ENCODE peak calls at places on chromosomes 6 and 20, in nine cellular contexts. One of them, this sample, is unnamed.

GRCh38 chr6:49121970-49122369 is 341.1 kb downstream of the MMUT start:
- DNase-seq in left ventricle myocardium inferior: no peak
- DNase-seq in kidney: no peak
- DNase-seq in AG04450: no peak
- DNase-seq in body of pancreas: no peak
- DNase-seq in A549: no peak
- DNase-seq in psoas muscle: no peak
- DNase-seq in stomach: no peak
- DNase-seq in WERI-Rb-1: no peak
- DNase-seq in this sample: no peak

GRCh38 chr6:30357678-30358339 is 12.9 kb downstream of the RPP21 start:
- DNase-seq in left ventricle myocardium inferior: no peak
- DNase-seq in kidney: no peak
- DNase-seq in AG04450: peak
- DNase-seq in body of pancreas: peak
- DNase-seq in A549: peak
- DNase-seq in psoas muscle: no peak
- DNase-seq in stomach: peak
- DNase-seq in WERI-Rb-1: peak
- DNase-seq in this sample: no peak

GRCh38 chr6:37547564-37548061 is 47.9 kb upstream of the CCDC167 start:
- DNase-seq in left ventricle myocardium inferior: no peak
- DNase-seq in kidney: no peak
- DNase-seq in AG04450: no peak
- DNase-seq in body of pancreas: no peak
- DNase-seq in A549: no peak
- DNase-seq in psoas muscle: no peak
- DNase-seq in stomach: no peak
- DNase-seq in WERI-Rb-1: no peak
- DNase-seq in this sample: no peak

GRCh38 chr20:17806739-17807441 is 107.1 kb downstream of the BANF2 start:
- DNase-seq in left ventricle myocardium inferior: peak
- DNase-seq in kidney: peak
- DNase-seq in AG04450: peak
- DNase-seq in body of pancreas: peak
- DNase-seq in A549: no peak
- DNase-seq in psoas muscle: peak
- DNase-seq in stomach: peak
- DNase-seq in WERI-Rb-1: no peak
- DNase-seq in this sample: no peak

GRCh38 chr6:124069230-124069815 is 265.7 kb downstream of the NKAIN2 start:
- DNase-seq in left ventricle myocardium inferior: no peak
- DNase-seq in kidney: no peak
- DNase-seq in AG04450: no peak
- DNase-seq in body of pancreas: no peak
- DNase-seq in A549: no peak
- DNase-seq in psoas muscle: no peak
- DNase-seq in stomach: no peak
- DNase-seq in WERI-Rb-1: no peak
- DNase-seq in this sample: no peak

GRCh38 chr6:30889921-30890645 is 5.8 kb downstream of the DDR1 start:
- DNase-seq in left ventricle myocardium inferior: no peak
- DNase-seq in kidney: no peak
- DNase-seq in AG04450: no peak
- DNase-seq in body of pancreas: no peak
- DNase-seq in A549: no peak
- DNase-seq in psoas muscle: no peak
- DNase-seq in stomach: no peak
- DNase-seq in WERI-Rb-1: no peak
- DNase-seq in this sample: no peak

GRCh38 chr6:169207482-169207881 is 46.2 kb downstream of the THBS2 start:
- DNase-seq in left ventricle myocardium inferior: no peak
- DNase-seq in kidney: no peak
- DNase-seq in AG04450: no peak
- DNase-seq in body of pancreas: no peak
- DNase-seq in A549: no peak
- DNase-seq in psoas muscle: no peak
- DNase-seq in stomach: no peak
- DNase-seq in WERI-Rb-1: no peak
- DNase-seq in this sample: no peak

GRCh38 chr6:87905101-87905517 is 142.5 kb upstream of the SPACA1 start:
- DNase-seq in left ventricle myocardium inferior: no peak
- DNase-seq in kidney: no peak
- DNase-seq in AG04450: no peak
- DNase-seq in body of pancreas: no peak
- DNase-seq in A549: no peak
- DNase-seq in psoas muscle: no peak
- DNase-seq in stomach: no peak
- DNase-seq in WERI-Rb-1: no peak
- DNase-seq in this sample: no peak

GRCh38 chr6:127854009-127854408 is 46.8 kb downstream of the THEMIS start:
- DNase-seq in left ventricle myocardium inferior: no peak
- DNase-seq in kidney: no peak
- DNase-seq in AG04450: no peak
- DNase-seq in body of pancreas: no peak
- DNase-seq in A549: peak
- DNase-seq in psoas muscle: no peak
- DNase-seq in stomach: no peak
- DNase-seq in WERI-Rb-1: no peak
- DNase-seq in this sample: no peak

GRCh38 chr6:159978291-159979135 is 9.6 kb downstream of the IGF2R start:
- DNase-seq in left ventricle myocardium inferior: no peak
- DNase-seq in kidney: no peak
- DNase-seq in AG04450: no peak
- DNase-seq in body of pancreas: peak
- DNase-seq in A549: no peak
- DNase-seq in psoas muscle: no peak
- DNase-seq in stomach: no peak
- DNase-seq in WERI-Rb-1: no peak
- DNase-seq in this sample: no peak

GRCh38 chr6:17054647-17055046 is 47.2 kb upstream of the STMND1 start:
- DNase-seq in left ventricle myocardium inferior: no peak
- DNase-seq in kidney: no peak
- DNase-seq in AG04450: no peak
- DNase-seq in body of pancreas: no peak
- DNase-seq in A549: no peak
- DNase-seq in psoas muscle: no peak
- DNase-seq in stomach: no peak
- DNase-seq in WERI-Rb-1: no peak
- DNase-seq in this sample: no peak

GRCh38 chr6:46281110-46281509 is 110.3 kb upstream of the ENPP5 start:
- DNase-seq in left ventricle myocardium inferior: no peak
- DNase-seq in kidney: no peak
- DNase-seq in AG04450: no peak
- DNase-seq in body of pancreas: no peak
- DNase-seq in A549: no peak
- DNase-seq in psoas muscle: no peak
- DNase-seq in stomach: no peak
- DNase-seq in WERI-Rb-1: no peak
- DNase-seq in this sample: no peak

GRCh38 chr6:42359021-42359420 is 92.7 kb downstream of the TRERF1 start:
- DNase-seq in left ventricle myocardium inferior: no peak
- DNase-seq in kidney: no peak
- DNase-seq in AG04450: no peak
- DNase-seq in body of pancreas: no peak
- DNase-seq in A549: no peak
- DNase-seq in psoas muscle: no peak
- DNase-seq in stomach: no peak
- DNase-seq in WERI-Rb-1: no peak
- DNase-seq in this sample: no peak

GRCh38 chr20:16283978-16284377 is 289.3 kb downstream of the KIF16B start:
- DNase-seq in left ventricle myocardium inferior: no peak
- DNase-seq in kidney: no peak
- DNase-seq in AG04450: no peak
- DNase-seq in body of pancreas: no peak
- DNase-seq in A549: no peak
- DNase-seq in psoas muscle: peak
- DNase-seq in stomach: no peak
- DNase-seq in WERI-Rb-1: no peak
- DNase-seq in this sample: no peak

GRCh38 chr6:160015778-160016684 is 47.1 kb downstream of the IGF2R start:
- DNase-seq in left ventricle myocardium inferior: no peak
- DNase-seq in kidney: no peak
- DNase-seq in AG04450: no peak
- DNase-seq in body of pancreas: no peak
- DNase-seq in A549: no peak
- DNase-seq in psoas muscle: no peak
- DNase-seq in stomach: no peak
- DNase-seq in WERI-Rb-1: no peak
- DNase-seq in this sample: no peak

GRCh38 chr20:48723308-48724264 is 104.2 kb downstream of the PREX1 start:
- DNase-seq in left ventricle myocardium inferior: no peak
- DNase-seq in kidney: peak
- DNase-seq in AG04450: no peak
- DNase-seq in body of pancreas: peak
- DNase-seq in A549: no peak
- DNase-seq in psoas muscle: peak
- DNase-seq in stomach: peak
- DNase-seq in WERI-Rb-1: no peak
- DNase-seq in this sample: no peak
- H3K27ac ChIP-seq in left ventricle myocardium inferior: peak
- H3K27ac ChIP-seq in kidney: peak
- H3K27ac ChIP-seq in AG04450: no peak
- H3K27ac ChIP-seq in body of pancreas: peak
- H3K27ac ChIP-seq in A549: peak
- H3K27ac ChIP-seq in psoas muscle: peak
- H3K27ac ChIP-seq in stomach: peak
- H3K27ac ChIP-seq in WERI-Rb-1: no peak
- H3K27ac ChIP-seq in this sample: peak

GRCh38 chr20:10006461-10006860 is 28.3 kb upstream of the ANKEF1 start:
- DNase-seq in left ventricle myocardium inferior: no peak
- DNase-seq in kidney: no peak
- DNase-seq in AG04450: no peak
- DNase-seq in body of pancreas: no peak
- DNase-seq in A549: no peak
- DNase-seq in psoas muscle: no peak
- DNase-seq in stomach: no peak
- DNase-seq in WERI-Rb-1: no peak
- DNase-seq in this sample: no peak

GRCh38 chr20:10007747-10008146 is 27.0 kb upstream of the ANKEF1 start:
- DNase-seq in left ventricle myocardium inferior: no peak
- DNase-seq in kidney: no peak
- DNase-seq in AG04450: no peak
- DNase-seq in body of pancreas: no peak
- DNase-seq in A549: no peak
- DNase-seq in psoas muscle: no peak
- DNase-seq in stomach: no peak
- DNase-seq in WERI-Rb-1: no peak
- DNase-seq in this sample: no peak

GRCh38 chr20:10004900-10005299 is 29.9 kb upstream of the ANKEF1 start:
- DNase-seq in left ventricle myocardium inferior: no peak
- DNase-seq in kidney: no peak
- DNase-seq in AG04450: no peak
- DNase-seq in body of pancreas: no peak
- DNase-seq in A549: no peak
- DNase-seq in psoas muscle: no peak
- DNase-seq in stomach: no peak
- DNase-seq in WERI-Rb-1: no peak
- DNase-seq in this sample: no peak

GRCh38 chr20:10007158-10007557 is 27.6 kb upstream of the ANKEF1 start:
- DNase-seq in left ventricle myocardium inferior: no peak
- DNase-seq in kidney: no peak
- DNase-seq in AG04450: no peak
- DNase-seq in body of pancreas: no peak
- DNase-seq in A549: no peak
- DNase-seq in psoas muscle: no peak
- DNase-seq in stomach: no peak
- DNase-seq in WERI-Rb-1: no peak
- DNase-seq in this sample: no peak

GRCh38 chr20:10005885-10006284 is 28.9 kb upstream of the ANKEF1 start:
- DNase-seq in left ventricle myocardium inferior: no peak
- DNase-seq in kidney: no peak
- DNase-seq in AG04450: no peak
- DNase-seq in body of pancreas: peak
- DNase-seq in A549: no peak
- DNase-seq in psoas muscle: no peak
- DNase-seq in stomach: no peak
- DNase-seq in WERI-Rb-1: no peak
- DNase-seq in this sample: no peak
- H3K4me3 ChIP-seq in left ventricle myocardium inferior: no peak
- H3K4me3 ChIP-seq in kidney: no peak
- H3K4me3 ChIP-seq in AG04450: no peak
- H3K4me3 ChIP-seq in body of pancreas: no peak
- H3K4me3 ChIP-seq in A549: no peak
- H3K4me3 ChIP-seq in psoas muscle: no peak
- H3K4me3 ChIP-seq in stomach: no peak
- H3K4me3 ChIP-seq in WERI-Rb-1: no peak
- H3K4me3 ChIP-seq in this sample: no peak

GRCh38 chr20:61047515-61047914 is 204.5 kb upstream of the CDH4 start:
- DNase-seq in left ventricle myocardium inferior: no peak
- DNase-seq in kidney: no peak
- DNase-seq in AG04450: no peak
- DNase-seq in body of pancreas: no peak
- DNase-seq in A549: no peak
- DNase-seq in psoas muscle: no peak
- DNase-seq in stomach: no peak
- DNase-seq in WERI-Rb-1: no peak
- DNase-seq in this sample: no peak
- TF ChIP-seq CTCF in left ventricle myocardium inferior: no peak
- TF ChIP-seq CTCF in kidney: no peak
- TF ChIP-seq CTCF in AG04450: no peak
- TF ChIP-seq CTCF in body of pancreas: no peak
- TF ChIP-seq CTCF in A549: no peak
- TF ChIP-seq CTCF in psoas muscle: no peak
- TF ChIP-seq CTCF in stomach: no peak
- TF ChIP-seq CTCF in WERI-Rb-1: no peak
- TF ChIP-seq CTCF in this sample: no peak

GRCh38 chr6:39189915-39190544 is 39.2 kb downstream of the KCNK5 start:
- DNase-seq in left ventricle myocardium inferior: peak
- DNase-seq in kidney: peak
- DNase-seq in AG04450: no peak
- DNase-seq in body of pancreas: peak
- DNase-seq in A549: peak
- DNase-seq in psoas muscle: no peak
- DNase-seq in stomach: peak
- DNase-seq in WERI-Rb-1: peak
- DNase-seq in this sample: no peak
- H3K27ac ChIP-seq in left ventricle myocardium inferior: no peak
- H3K27ac ChIP-seq in kidney: peak
- H3K27ac ChIP-seq in AG04450: no peak
- H3K27ac ChIP-seq in body of pancreas: peak
- H3K27ac ChIP-seq in A549: peak
- H3K27ac ChIP-seq in psoas muscle: no peak
- H3K27ac ChIP-seq in stomach: peak
- H3K27ac ChIP-seq in WERI-Rb-1: peak
- H3K27ac ChIP-seq in this sample: no peak

This sample was measured in esophagus squamous epithelium.